ENCODE peak calls at places on chromosomes 5 and 9, in four cellular contexts. One of them, this sample, is unnamed.
A peak's percentile ranks its signal among the peaks of the same experiment; 100 is the strongest.

GRCh38 chr5:168292783-168293696 is 1.6 kb downstream of the WWC1 start:
- DNase-seq in activated CD8-positive, alpha-beta T cell treated with anti-CD3 and anti-CD28 coated beads for 36 hours: no peak
- DNase-seq in A549: no peak
- DNase-seq in CD8-positive, alpha-beta T cell: no peak
- DNase-seq in this sample: no peak

GRCh38 chr5:127911619-127912018 is 171.9 kb upstream of the SLC12A2 start:
- DNase-seq in activated CD8-positive, alpha-beta T cell treated with anti-CD3 and anti-CD28 coated beads for 36 hours: no peak
- DNase-seq in A549: no peak
- DNase-seq in CD8-positive, alpha-beta T cell: no peak
- DNase-seq in this sample: no peak

GRCh38 chr9:7336356-7337075 is 463.1 kb downstream of the DMAC1 start:
- DNase-seq in activated CD8-positive, alpha-beta T cell treated with anti-CD3 and anti-CD28 coated beads for 36 hours: no peak
- DNase-seq in A549: no peak
- DNase-seq in CD8-positive, alpha-beta T cell: no peak
- DNase-seq in this sample: no peak

GRCh38 chr9:6896562-6896961 is 138.8 kb downstream of the KDM4C start:
- DNase-seq in activated CD8-positive, alpha-beta T cell treated with anti-CD3 and anti-CD28 coated beads for 36 hours: peak; percentile 31
- DNase-seq in A549: no peak
- DNase-seq in CD8-positive, alpha-beta T cell: no peak
- DNase-seq in this sample: no peak

GRCh38 chr5:107668933-107669542 is 1.7 kb downstream of the EFNA5 start:
- DNase-seq in activated CD8-positive, alpha-beta T cell treated with anti-CD3 and anti-CD28 coated beads for 36 hours: no peak
- DNase-seq in A549: peak; percentile 14
- DNase-seq in CD8-positive, alpha-beta T cell: no peak
- DNase-seq in this sample: no peak

GRCh38 chr5:55853271-55853670 is 2.1 kb downstream of the IL31RA start:
- DNase-seq in activated CD8-positive, alpha-beta T cell treated with anti-CD3 and anti-CD28 coated beads for 36 hours: no peak
- DNase-seq in A549: no peak
- DNase-seq in CD8-positive, alpha-beta T cell: no peak
- DNase-seq in this sample: no peak

GRCh38 chr9:81344366-81344765 is 345.0 kb downstream of the TLE1 start:
- DNase-seq in activated CD8-positive, alpha-beta T cell treated with anti-CD3 and anti-CD28 coated beads for 36 hours: no peak
- DNase-seq in A549: no peak
- DNase-seq in CD8-positive, alpha-beta T cell: no peak
- DNase-seq in this sample: no peak

GRCh38 chr5:16057277-16057676 is 122.3 kb downstream of the MARCHF11 start:
- DNase-seq in activated CD8-positive, alpha-beta T cell treated with anti-CD3 and anti-CD28 coated beads for 36 hours: no peak
- DNase-seq in A549: no peak
- DNase-seq in CD8-positive, alpha-beta T cell: no peak
- DNase-seq in this sample: no peak

GRCh38 chr5:143435207-143435657 is 31.7 kb upstream of the NR3C1 start:
- DNase-seq in activated CD8-positive, alpha-beta T cell treated with anti-CD3 and anti-CD28 coated beads for 36 hours: peak; percentile 49
- DNase-seq in A549: no peak
- DNase-seq in CD8-positive, alpha-beta T cell: peak; percentile 49
- DNase-seq in this sample: no peak

GRCh38 chr9:118595719-118596305 is 773.4 kb downstream of the BRINP1 start:
- DNase-seq in activated CD8-positive, alpha-beta T cell treated with anti-CD3 and anti-CD28 coated beads for 36 hours: peak; percentile 1
- DNase-seq in A549: peak; percentile 17
- DNase-seq in CD8-positive, alpha-beta T cell: no peak
- DNase-seq in this sample: peak; percentile 36
- TF ChIP-seq CTCF in activated CD8-positive, alpha-beta T cell treated with anti-CD3 and anti-CD28 coated beads for 36 hours: no peak
- TF ChIP-seq CTCF in A549: peak; percentile 67
- TF ChIP-seq CTCF in CD8-positive, alpha-beta T cell: no peak
- TF ChIP-seq CTCF in this sample: peak; percentile 66

GRCh38 chr5:53276825-53277224 is 167.3 kb upstream of the MOCS2 start:
- DNase-seq in activated CD8-positive, alpha-beta T cell treated with anti-CD3 and anti-CD28 coated beads for 36 hours: no peak
- DNase-seq in A549: no peak
- DNase-seq in CD8-positive, alpha-beta T cell: no peak
- DNase-seq in this sample: no peak
- TF ChIP-seq CTCF in activated CD8-positive, alpha-beta T cell treated with anti-CD3 and anti-CD28 coated beads for 36 hours: no peak
- TF ChIP-seq CTCF in A549: no peak
- TF ChIP-seq CTCF in CD8-positive, alpha-beta T cell: no peak
- TF ChIP-seq CTCF in this sample: no peak

GRCh38 chr5:61009907-61010306 is 64.9 kb downstream of the NDUFAF2 start:
- DNase-seq in activated CD8-positive, alpha-beta T cell treated with anti-CD3 and anti-CD28 coated beads for 36 hours: no peak
- DNase-seq in A549: no peak
- DNase-seq in CD8-positive, alpha-beta T cell: no peak
- DNase-seq in this sample: no peak

GRCh38 chr5:61010759-61011460 is 65.9 kb downstream of the NDUFAF2 start:
- DNase-seq in activated CD8-positive, alpha-beta T cell treated with anti-CD3 and anti-CD28 coated beads for 36 hours: no peak
- DNase-seq in A549: peak; percentile 14
- DNase-seq in CD8-positive, alpha-beta T cell: no peak
- DNase-seq in this sample: no peak
- TF ChIP-seq CTCF in activated CD8-positive, alpha-beta T cell treated with anti-CD3 and anti-CD28 coated beads for 36 hours: no peak
- TF ChIP-seq CTCF in A549: peak; percentile 22
- TF ChIP-seq CTCF in CD8-positive, alpha-beta T cell: no peak
- TF ChIP-seq CTCF in this sample: no peak

DNA sequence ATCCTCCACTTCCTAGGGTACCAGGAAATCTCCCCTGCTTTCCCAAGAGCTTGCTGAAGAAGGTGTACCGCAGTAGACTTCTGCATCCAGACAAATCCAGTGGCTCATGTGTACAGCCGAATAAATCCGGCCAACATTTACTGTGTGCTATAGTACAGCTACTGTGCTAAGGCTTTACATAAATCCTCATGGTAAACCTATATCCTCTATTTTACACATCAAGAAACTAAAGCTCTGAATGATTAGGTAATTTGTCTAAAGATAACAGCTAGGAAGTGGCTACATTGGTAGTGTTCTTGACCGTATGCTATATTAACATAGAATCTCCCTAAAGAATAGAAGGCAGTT is 511 bp upstream of the WDR41 start:
- DNase-seq in activated CD8-positive, alpha-beta T cell treated with anti-CD3 and anti-CD28 coated beads for 36 hours: no peak
- DNase-seq in A549: no peak
- DNase-seq in CD8-positive, alpha-beta T cell: no peak
- DNase-seq in this sample: no peak
- TF ChIP-seq CTCF in activated CD8-positive, alpha-beta T cell treated with anti-CD3 and anti-CD28 coated beads for 36 hours: peak; percentile 48
- TF ChIP-seq CTCF in A549: no peak
- TF ChIP-seq CTCF in CD8-positive, alpha-beta T cell: peak; percentile 6
- TF ChIP-seq CTCF in this sample: no peak

This sample was measured in neural crest cell.